ENCODE peak calls at places on chromosomes 5 and 9, in five cellular contexts. Y is IMR-90, K is breast epithelium, C is lower leg skin, W is GM12865. I is an unnamed sample.

GRCh38 chr9:116116411-116116810 is 37.2 kb upstream of the PAPPA start:
- DNase-seq in Y (no peak), K (no peak), C (no peak), W (no peak), I (peak)

GRCh38 chr5:68149189-68149588 is 66.4 kb upstream of the PIK3R1 start:
- DNase-seq in Y (peak), K (no peak), C (no peak), W (peak), I (peak)

GRCh38 chr9:99966720-99967119 is 60.3 kb downstream of the STX17 start:
- DNase-seq in Y (peak), K (no peak), C (no peak), W (no peak), I (peak)

GRCh38 chr5:158977642-158978041 is 122.1 kb downstream of the EBF1 start:
- DNase-seq in Y (no peak), K (no peak), C (no peak), W (no peak), I (no peak)

GRCh38 chr5:154240595-154240994 is 50.1 kb downstream of the GALNT10 start:
- DNase-seq in Y (no peak), K (no peak), C (no peak), W (no peak), I (no peak)

GRCh38 chr5:122076669-122077450 is 1.2 kb downstream of the LOX start:
- DNase-seq in Y (peak), K (peak), C (peak), W (peak), I (peak)

GRCh38 chr9:100449420-100449819 is 22.5 kb downstream of the MSANTD3 start:
- DNase-seq in Y (no peak), K (no peak), C (no peak), W (peak), I (no peak)

GRCh38 chr5:42949348-42950090 is 90.6 kb downstream of the ANXA2R start:
- DNase-seq in Y (peak), K (no peak), C (peak), W (peak), I (peak)

GRCh38 chr5:113047234-113047633 is 70.6 kb downstream of the DCP2 start:
- DNase-seq in Y (no peak), K (no peak), C (peak), W (no peak), I (peak)

GRCh38 chr5:82593481-82593880 is 315.3 kb upstream of the RPS23 start:
- DNase-seq in Y (peak), K (no peak), C (no peak), W (no peak), I (peak)

GRCh38 chr9:87643111-87643650 is 82.7 kb upstream of the CTSL start:
- DNase-seq in Y (no peak), K (no peak), C (peak), W (no peak), I (no peak)

GRCh38 chr5:150082889-150083288 is 3.5 kb downstream of the CSF1R start:
- DNase-seq in Y (no peak), K (no peak), C (peak), W (no peak), I (no peak)

GRCh38 chr5:44389410-44389879 is at the start of gene FGF10:
- DNase-seq in Y (no peak), K (peak), C (peak), W (no peak), I (peak)

GRCh38 chr5:72302171-72302570 is 17.9 kb downstream of the MRPS27 start:
- DNase-seq in Y (no peak), K (no peak), C (no peak), W (no peak), I (no peak)

GRCh38 chr5:126875303-126875785 is 98.4 kb downstream of the LMNB1 start:
- DNase-seq in Y (no peak), K (no peak), C (no peak), W (no peak), I (no peak)

DNA sequence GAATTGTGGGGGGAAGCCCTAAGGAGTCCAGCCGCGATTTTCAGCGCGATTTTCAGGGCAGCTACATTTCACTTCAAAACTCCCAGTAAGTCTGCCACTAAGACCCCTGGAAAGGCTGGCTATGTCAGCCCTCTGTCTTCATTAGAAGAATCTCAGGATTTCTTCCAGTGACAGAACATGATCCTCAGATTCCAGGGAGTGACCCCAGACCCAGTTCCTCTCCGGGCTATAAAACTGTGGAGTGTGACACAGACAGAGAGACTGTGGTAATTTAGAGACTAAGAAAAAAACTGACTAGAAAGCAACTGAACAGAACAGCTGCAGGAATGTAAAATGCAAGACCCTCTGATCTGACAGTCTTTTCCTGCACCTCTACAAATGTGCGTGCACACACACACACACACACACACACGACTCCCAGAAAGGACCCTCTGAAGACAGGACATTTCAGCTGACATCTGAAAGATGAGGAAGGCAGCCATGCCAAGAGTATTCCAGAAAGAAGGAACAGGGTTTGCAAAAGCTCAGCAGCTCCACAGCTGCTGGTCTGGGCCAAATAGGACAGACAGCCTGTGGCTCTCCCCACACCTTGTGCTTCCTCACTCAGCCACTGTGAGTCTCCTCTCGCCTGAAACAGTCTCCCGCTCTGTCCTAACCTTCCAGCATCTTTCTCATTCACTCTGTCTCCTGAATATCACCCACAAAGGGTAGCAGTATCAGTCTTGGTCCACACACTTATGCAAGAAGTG is 188.9 kb downstream of the PALM2AKAP2 start:
- DNase-seq in Y (peak), K (no peak), C (no peak), W (peak), I (peak)
- TF ChIP-seq CTCF in Y (peak), K (no peak), C (no peak), W (peak), I (peak)

GRCh38 chr9:25678147-25678666 is at the start of gene TUSC1:
- DNase-seq in Y (peak), K (peak), C (peak), W (no peak), I (peak)

GRCh38 chr9:25681270-25681669 is 3.0 kb upstream of the TUSC1 start:
- DNase-seq in Y (peak), K (no peak), C (no peak), W (no peak), I (peak)

GRCh38 chr9:25677301-25678146 is 720 bp downstream of the TUSC1 start:
- DNase-seq in Y (peak), K (peak), C (peak), W (no peak), I (peak)

DNA sequence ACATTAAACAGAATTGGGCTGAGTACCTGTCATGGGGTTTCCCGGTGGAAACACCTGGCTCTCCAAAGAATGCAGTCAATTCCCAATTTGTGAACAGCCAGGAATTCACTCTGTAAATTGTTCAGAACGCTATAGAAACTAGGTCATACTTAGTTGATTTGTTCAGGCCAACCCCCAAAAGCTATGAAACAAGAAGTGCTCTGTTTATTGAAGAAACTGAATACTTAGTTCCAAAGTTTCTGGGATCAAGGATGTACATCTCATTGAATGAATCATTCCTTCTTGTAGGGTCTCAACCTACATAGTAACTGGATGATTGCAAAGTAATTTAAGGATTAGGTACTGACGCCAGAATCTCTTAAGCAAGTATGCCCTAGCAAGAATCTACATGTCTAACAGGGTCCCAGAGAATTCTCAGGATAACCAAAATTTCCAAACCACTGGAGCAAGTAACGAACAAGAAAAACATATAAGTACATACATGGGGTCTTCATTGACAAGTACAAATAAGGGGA is 659 bp upstream of the TUSC1 start:
- DNase-seq in Y (peak), K (no peak), C (no peak), W (no peak), I (no peak)
- H3K4me3 ChIP-seq in Y (no peak), K (peak), C (no peak), W (no peak), I (peak)

GRCh38 chr9:134198771-134199170 is 34.4 kb upstream of the RNU6ATAC start:
- DNase-seq in Y (no peak), K (no peak), C (no peak), W (no peak), I (no peak)
- TF ChIP-seq CTCF in Y (no peak), K (no peak), C (no peak), W (no peak), I (no peak)

GRCh38 chr5:31583129-31583528 is 51.0 kb downstream of the C5orf22 start:
- DNase-seq in Y (no peak), K (no peak), C (no peak), W (no peak), I (no peak)

GRCh38 chr5:31581498-31582099 is 49.5 kb downstream of the C5orf22 start:
- DNase-seq in Y (peak), K (no peak), C (no peak), W (peak), I (peak)

GRCh38 chr5:31585519-31586270 is 53.2 kb upstream of the PDZD2 start:
- DNase-seq in Y (peak), K (no peak), C (no peak), W (no peak), I (no peak)

DNA sequence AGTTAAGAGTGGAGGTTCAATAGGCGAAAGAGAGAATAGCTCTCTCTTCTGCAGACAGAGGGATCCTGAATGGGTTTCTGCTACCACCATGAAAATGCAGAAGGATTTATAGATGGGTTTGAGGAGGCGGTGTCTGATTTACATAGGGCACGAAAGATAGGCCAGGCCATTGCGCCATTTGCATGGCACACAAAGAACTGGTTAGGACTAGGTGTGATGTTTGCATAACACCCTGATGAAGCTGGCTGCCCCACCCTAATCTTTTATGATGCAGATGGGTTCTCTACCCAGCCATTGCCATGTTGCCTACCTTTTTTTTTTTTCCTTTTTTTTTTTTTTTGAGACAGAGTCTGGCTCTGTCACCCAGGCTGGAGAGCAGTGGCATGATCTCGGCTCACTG is 51.4 kb upstream of the PDZD2 start:
- DNase-seq in Y (no peak), K (no peak), C (no peak), W (no peak), I (no peak)
- H3K4me3 ChIP-seq in Y (no peak), K (no peak), C (no peak), W (no peak), I (no peak)

DNA sequence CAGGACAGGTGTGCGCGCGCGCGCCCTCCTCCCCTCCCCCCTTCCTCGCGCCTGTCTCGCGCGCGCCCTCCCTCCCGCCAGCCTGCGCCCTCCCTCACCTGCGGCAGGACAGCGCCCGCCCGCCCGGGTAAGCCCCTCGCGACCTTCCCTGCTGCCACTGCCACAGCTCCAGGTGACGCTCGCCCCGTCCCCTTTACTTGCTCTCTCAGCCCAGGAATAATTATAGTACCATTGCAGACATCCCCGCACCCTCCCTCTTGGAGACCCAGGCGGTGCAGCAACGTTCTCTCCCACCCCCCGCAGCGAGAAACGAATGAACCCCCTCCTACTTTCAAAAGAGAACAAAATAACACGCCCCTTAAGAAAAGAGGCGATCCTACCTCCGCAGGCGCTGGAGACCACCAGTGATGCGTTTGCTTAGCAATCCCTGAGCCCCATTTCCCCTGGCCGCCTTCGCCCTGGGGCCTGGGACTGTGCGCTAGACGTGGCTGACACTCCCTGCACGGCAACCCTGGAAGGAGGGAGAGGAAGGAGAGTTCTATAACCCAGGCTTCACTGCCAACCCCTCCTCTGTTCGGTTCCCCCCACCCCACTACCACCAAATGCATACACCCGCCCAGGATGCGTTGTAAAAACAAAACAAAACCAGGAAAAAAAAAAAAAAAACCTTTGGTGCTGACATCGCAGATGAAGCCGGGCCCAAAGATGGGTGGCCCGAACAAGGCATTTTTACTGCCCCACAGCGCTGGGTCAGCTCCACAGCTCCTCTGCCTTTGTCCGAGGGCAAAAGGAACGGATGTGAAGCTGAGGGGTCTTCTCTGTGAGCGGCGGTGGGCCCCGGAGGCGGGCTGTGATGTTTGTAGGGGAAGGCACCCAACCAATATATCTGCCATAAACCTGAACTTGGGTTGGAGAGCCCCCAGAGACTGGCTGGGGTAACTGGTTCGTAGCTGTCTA is 5.5 kb upstream of the PURA start:
- DNase-seq in Y (no peak), K (no peak), C (peak), W (peak), I (no peak)
- TF ChIP-seq CTCF in Y (no peak), K (no peak), C (no peak), W (no peak), I (no peak)

GRCh38 chr9:13279284-13280162 is at the start of gene MPDZ:
- DNase-seq in Y (peak), K (peak), C (peak), W (no peak), I (peak)
- H3K4me3 ChIP-seq in Y (peak), K (peak), C (peak), W (no peak), I (peak)